ENCODE peak calls at places on chromosomes 13 and 19, in eight cellular contexts. One of them, this sample, is unnamed.

GRCh38 chr13:25292301-25292700 is 5.0 kb upstream of the MTMR6 start:
- DNase-seq in stimulated activated CD4-positive, alpha-beta T cell treated with anti-CD3 and anti-CD28 coated beads, Interleukin-15, amount 100 ng/mL, for 24 hours: peak
- DNase-seq in T-helper 2 cell: no peak
- DNase-seq in Peyer's patch: no peak
- DNase-seq in activated CD8-positive, alpha-beta memory T cell treated with anti-CD3 and anti-CD28 coated beads for 4 hours: no peak
- DNase-seq in lower lobe of right lung: no peak
- DNase-seq in activated CD8-positive, alpha-beta T cell treated with anti-CD3 and anti-CD28 coated beads, Interleukin-2, amount 10 ng/mL, durations not matched to agents 7 days and 5 days: peak
- DNase-seq in LoVo: no peak
- DNase-seq in this sample: no peak

GRCh38 chr19:54431255-54431838 is 16.1 kb downstream of the TTYH1 start:
- DNase-seq in stimulated activated CD4-positive, alpha-beta T cell treated with anti-CD3 and anti-CD28 coated beads, Interleukin-15, amount 100 ng/mL, for 24 hours: no peak
- DNase-seq in T-helper 2 cell: no peak
- DNase-seq in Peyer's patch: no peak
- DNase-seq in activated CD8-positive, alpha-beta memory T cell treated with anti-CD3 and anti-CD28 coated beads for 4 hours: no peak
- DNase-seq in lower lobe of right lung: peak
- DNase-seq in activated CD8-positive, alpha-beta T cell treated with anti-CD3 and anti-CD28 coated beads, Interleukin-2, amount 10 ng/mL, durations not matched to agents 7 days and 5 days: no peak
- DNase-seq in LoVo: peak
- DNase-seq in this sample: no peak

GRCh38 chr19:46068345-46069258 is 27.8 kb upstream of the IGFL4 start:
- DNase-seq in stimulated activated CD4-positive, alpha-beta T cell treated with anti-CD3 and anti-CD28 coated beads, Interleukin-15, amount 100 ng/mL, for 24 hours: no peak
- DNase-seq in T-helper 2 cell: no peak
- DNase-seq in Peyer's patch: no peak
- DNase-seq in activated CD8-positive, alpha-beta memory T cell treated with anti-CD3 and anti-CD28 coated beads for 4 hours: no peak
- DNase-seq in lower lobe of right lung: no peak
- DNase-seq in activated CD8-positive, alpha-beta T cell treated with anti-CD3 and anti-CD28 coated beads, Interleukin-2, amount 10 ng/mL, durations not matched to agents 7 days and 5 days: no peak
- DNase-seq in LoVo: peak
- DNase-seq in this sample: no peak

GRCh38 chr13:80586356-80586755 is 245.4 kb upstream of the SPRY2 start:
- DNase-seq in stimulated activated CD4-positive, alpha-beta T cell treated with anti-CD3 and anti-CD28 coated beads, Interleukin-15, amount 100 ng/mL, for 24 hours: no peak
- DNase-seq in T-helper 2 cell: no peak
- DNase-seq in Peyer's patch: no peak
- DNase-seq in activated CD8-positive, alpha-beta memory T cell treated with anti-CD3 and anti-CD28 coated beads for 4 hours: no peak
- DNase-seq in lower lobe of right lung: no peak
- DNase-seq in activated CD8-positive, alpha-beta T cell treated with anti-CD3 and anti-CD28 coated beads, Interleukin-2, amount 10 ng/mL, durations not matched to agents 7 days and 5 days: no peak
- DNase-seq in LoVo: no peak
- DNase-seq in this sample: no peak

GRCh38 chr19:15262011-15262410 is 29.8 kb upstream of the EPHX3 start:
- DNase-seq in stimulated activated CD4-positive, alpha-beta T cell treated with anti-CD3 and anti-CD28 coated beads, Interleukin-15, amount 100 ng/mL, for 24 hours: no peak
- DNase-seq in T-helper 2 cell: no peak
- DNase-seq in Peyer's patch: no peak
- DNase-seq in activated CD8-positive, alpha-beta memory T cell treated with anti-CD3 and anti-CD28 coated beads for 4 hours: no peak
- DNase-seq in lower lobe of right lung: no peak
- DNase-seq in activated CD8-positive, alpha-beta T cell treated with anti-CD3 and anti-CD28 coated beads, Interleukin-2, amount 10 ng/mL, durations not matched to agents 7 days and 5 days: no peak
- DNase-seq in LoVo: no peak
- DNase-seq in this sample: no peak

GRCh38 chr19:33376423-33376822 is 2.9 kb downstream of the CEBPG start:
- DNase-seq in stimulated activated CD4-positive, alpha-beta T cell treated with anti-CD3 and anti-CD28 coated beads, Interleukin-15, amount 100 ng/mL, for 24 hours: no peak
- DNase-seq in T-helper 2 cell: no peak
- DNase-seq in Peyer's patch: peak
- DNase-seq in activated CD8-positive, alpha-beta memory T cell treated with anti-CD3 and anti-CD28 coated beads for 4 hours: no peak
- DNase-seq in lower lobe of right lung: no peak
- DNase-seq in activated CD8-positive, alpha-beta T cell treated with anti-CD3 and anti-CD28 coated beads, Interleukin-2, amount 10 ng/mL, durations not matched to agents 7 days and 5 days: no peak
- DNase-seq in LoVo: peak
- DNase-seq in this sample: no peak

GRCh38 chr13:112457485-112457884 is 81.3 kb downstream of the SPACA7 start:
- DNase-seq in stimulated activated CD4-positive, alpha-beta T cell treated with anti-CD3 and anti-CD28 coated beads, Interleukin-15, amount 100 ng/mL, for 24 hours: no peak
- DNase-seq in T-helper 2 cell: no peak
- DNase-seq in Peyer's patch: no peak
- DNase-seq in activated CD8-positive, alpha-beta memory T cell treated with anti-CD3 and anti-CD28 coated beads for 4 hours: no peak
- DNase-seq in lower lobe of right lung: no peak
- DNase-seq in activated CD8-positive, alpha-beta T cell treated with anti-CD3 and anti-CD28 coated beads, Interleukin-2, amount 10 ng/mL, durations not matched to agents 7 days and 5 days: no peak
- DNase-seq in LoVo: no peak
- DNase-seq in this sample: no peak

GRCh38 chr13:48437381-48437780 is 24.5 kb upstream of the LPAR6 start:
- DNase-seq in stimulated activated CD4-positive, alpha-beta T cell treated with anti-CD3 and anti-CD28 coated beads, Interleukin-15, amount 100 ng/mL, for 24 hours: no peak
- DNase-seq in T-helper 2 cell: no peak
- DNase-seq in Peyer's patch: no peak
- DNase-seq in activated CD8-positive, alpha-beta memory T cell treated with anti-CD3 and anti-CD28 coated beads for 4 hours: no peak
- DNase-seq in lower lobe of right lung: no peak
- DNase-seq in activated CD8-positive, alpha-beta T cell treated with anti-CD3 and anti-CD28 coated beads, Interleukin-2, amount 10 ng/mL, durations not matched to agents 7 days and 5 days: no peak
- DNase-seq in LoVo: no peak
- DNase-seq in this sample: peak

GRCh38 chr19:17330546-17331253 is 4.0 kb downstream of the ANO8 start:
- DNase-seq in stimulated activated CD4-positive, alpha-beta T cell treated with anti-CD3 and anti-CD28 coated beads, Interleukin-15, amount 100 ng/mL, for 24 hours: no peak
- DNase-seq in T-helper 2 cell: no peak
- DNase-seq in Peyer's patch: no peak
- DNase-seq in activated CD8-positive, alpha-beta memory T cell treated with anti-CD3 and anti-CD28 coated beads for 4 hours: no peak
- DNase-seq in lower lobe of right lung: no peak
- DNase-seq in activated CD8-positive, alpha-beta T cell treated with anti-CD3 and anti-CD28 coated beads, Interleukin-2, amount 10 ng/mL, durations not matched to agents 7 days and 5 days: peak
- DNase-seq in LoVo: no peak
- DNase-seq in this sample: no peak

GRCh38 chr19:10760268-10760944 is 42.5 kb downstream of the DNM2 start:
- DNase-seq in stimulated activated CD4-positive, alpha-beta T cell treated with anti-CD3 and anti-CD28 coated beads, Interleukin-15, amount 100 ng/mL, for 24 hours: peak
- DNase-seq in T-helper 2 cell: no peak
- DNase-seq in Peyer's patch: peak
- DNase-seq in activated CD8-positive, alpha-beta memory T cell treated with anti-CD3 and anti-CD28 coated beads for 4 hours: peak
- DNase-seq in lower lobe of right lung: no peak
- DNase-seq in activated CD8-positive, alpha-beta T cell treated with anti-CD3 and anti-CD28 coated beads, Interleukin-2, amount 10 ng/mL, durations not matched to agents 7 days and 5 days: peak
- DNase-seq in LoVo: peak
- DNase-seq in this sample: no peak

GRCh38 chr13:73740681-73741080 is 393.5 kb downstream of the KLF12 start:
- DNase-seq in stimulated activated CD4-positive, alpha-beta T cell treated with anti-CD3 and anti-CD28 coated beads, Interleukin-15, amount 100 ng/mL, for 24 hours: no peak
- DNase-seq in T-helper 2 cell: no peak
- DNase-seq in Peyer's patch: no peak
- DNase-seq in activated CD8-positive, alpha-beta memory T cell treated with anti-CD3 and anti-CD28 coated beads for 4 hours: no peak
- DNase-seq in lower lobe of right lung: no peak
- DNase-seq in activated CD8-positive, alpha-beta T cell treated with anti-CD3 and anti-CD28 coated beads, Interleukin-2, amount 10 ng/mL, durations not matched to agents 7 days and 5 days: no peak
- DNase-seq in LoVo: no peak
- DNase-seq in this sample: no peak

GRCh38 chr13:112710855-112711527 is 21.2 kb downstream of the ATP11A start:
- DNase-seq in stimulated activated CD4-positive, alpha-beta T cell treated with anti-CD3 and anti-CD28 coated beads, Interleukin-15, amount 100 ng/mL, for 24 hours: no peak
- DNase-seq in T-helper 2 cell: no peak
- DNase-seq in Peyer's patch: peak
- DNase-seq in activated CD8-positive, alpha-beta memory T cell treated with anti-CD3 and anti-CD28 coated beads for 4 hours: no peak
- DNase-seq in lower lobe of right lung: no peak
- DNase-seq in activated CD8-positive, alpha-beta T cell treated with anti-CD3 and anti-CD28 coated beads, Interleukin-2, amount 10 ng/mL, durations not matched to agents 7 days and 5 days: no peak
- DNase-seq in LoVo: no peak
- DNase-seq in this sample: no peak

GRCh38 chr13:68261105-68261504 is 1031.0 kb upstream of the PCDH9 start:
- DNase-seq in stimulated activated CD4-positive, alpha-beta T cell treated with anti-CD3 and anti-CD28 coated beads, Interleukin-15, amount 100 ng/mL, for 24 hours: no peak
- DNase-seq in T-helper 2 cell: no peak
- DNase-seq in Peyer's patch: no peak
- DNase-seq in activated CD8-positive, alpha-beta memory T cell treated with anti-CD3 and anti-CD28 coated beads for 4 hours: no peak
- DNase-seq in lower lobe of right lung: no peak
- DNase-seq in activated CD8-positive, alpha-beta T cell treated with anti-CD3 and anti-CD28 coated beads, Interleukin-2, amount 10 ng/mL, durations not matched to agents 7 days and 5 days: no peak
- DNase-seq in LoVo: no peak
- DNase-seq in this sample: no peak

GRCh38 chr19:36771275-36772231 is 1.1 kb downstream of the ZNF850 start:
- DNase-seq in stimulated activated CD4-positive, alpha-beta T cell treated with anti-CD3 and anti-CD28 coated beads, Interleukin-15, amount 100 ng/mL, for 24 hours: peak
- DNase-seq in T-helper 2 cell: no peak
- DNase-seq in Peyer's patch: peak
- DNase-seq in activated CD8-positive, alpha-beta memory T cell treated with anti-CD3 and anti-CD28 coated beads for 4 hours: no peak
- DNase-seq in lower lobe of right lung: peak
- DNase-seq in activated CD8-positive, alpha-beta T cell treated with anti-CD3 and anti-CD28 coated beads, Interleukin-2, amount 10 ng/mL, durations not matched to agents 7 days and 5 days: peak
- DNase-seq in LoVo: no peak
- DNase-seq in this sample: no peak

GRCh38 chr19:32459199-32459865 is 53.8 kb downstream of the DPY19L3 start:
- DNase-seq in stimulated activated CD4-positive, alpha-beta T cell treated with anti-CD3 and anti-CD28 coated beads, Interleukin-15, amount 100 ng/mL, for 24 hours: no peak
- DNase-seq in T-helper 2 cell: no peak
- DNase-seq in Peyer's patch: no peak
- DNase-seq in activated CD8-positive, alpha-beta memory T cell treated with anti-CD3 and anti-CD28 coated beads for 4 hours: no peak
- DNase-seq in lower lobe of right lung: no peak
- DNase-seq in activated CD8-positive, alpha-beta T cell treated with anti-CD3 and anti-CD28 coated beads, Interleukin-2, amount 10 ng/mL, durations not matched to agents 7 days and 5 days: no peak
- DNase-seq in LoVo: no peak
- DNase-seq in this sample: no peak

GRCh38 chr19:41688098-41688497 is at the start of gene CEACAM7:
- DNase-seq in stimulated activated CD4-positive, alpha-beta T cell treated with anti-CD3 and anti-CD28 coated beads, Interleukin-15, amount 100 ng/mL, for 24 hours: no peak
- DNase-seq in T-helper 2 cell: no peak
- DNase-seq in Peyer's patch: no peak
- DNase-seq in activated CD8-positive, alpha-beta memory T cell treated with anti-CD3 and anti-CD28 coated beads for 4 hours: no peak
- DNase-seq in lower lobe of right lung: no peak
- DNase-seq in activated CD8-positive, alpha-beta T cell treated with anti-CD3 and anti-CD28 coated beads, Interleukin-2, amount 10 ng/mL, durations not matched to agents 7 days and 5 days: peak
- DNase-seq in LoVo: no peak
- DNase-seq in this sample: no peak

GRCh38 chr19:33374406-33374703 is 846 bp downstream of the CEBPG start:
- DNase-seq in stimulated activated CD4-positive, alpha-beta T cell treated with anti-CD3 and anti-CD28 coated beads, Interleukin-15, amount 100 ng/mL, for 24 hours: peak
- DNase-seq in T-helper 2 cell: no peak
- DNase-seq in Peyer's patch: no peak
- DNase-seq in activated CD8-positive, alpha-beta memory T cell treated with anti-CD3 and anti-CD28 coated beads for 4 hours: no peak
- DNase-seq in lower lobe of right lung: no peak
- DNase-seq in activated CD8-positive, alpha-beta T cell treated with anti-CD3 and anti-CD28 coated beads, Interleukin-2, amount 10 ng/mL, durations not matched to agents 7 days and 5 days: peak
- DNase-seq in LoVo: no peak
- DNase-seq in this sample: no peak

GRCh38 chr19:1447565-1447903 is 2.4 kb upstream of the APC2 start:
- DNase-seq in stimulated activated CD4-positive, alpha-beta T cell treated with anti-CD3 and anti-CD28 coated beads, Interleukin-15, amount 100 ng/mL, for 24 hours: no peak
- DNase-seq in T-helper 2 cell: no peak
- DNase-seq in Peyer's patch: no peak
- DNase-seq in activated CD8-positive, alpha-beta memory T cell treated with anti-CD3 and anti-CD28 coated beads for 4 hours: no peak
- DNase-seq in lower lobe of right lung: no peak
- DNase-seq in activated CD8-positive, alpha-beta T cell treated with anti-CD3 and anti-CD28 coated beads, Interleukin-2, amount 10 ng/mL, durations not matched to agents 7 days and 5 days: no peak
- DNase-seq in LoVo: no peak
- DNase-seq in this sample: no peak

GRCh38 chr13:64278493-64278892 is 2862.8 kb upstream of the PCDH20 start:
- DNase-seq in stimulated activated CD4-positive, alpha-beta T cell treated with anti-CD3 and anti-CD28 coated beads, Interleukin-15, amount 100 ng/mL, for 24 hours: no peak
- DNase-seq in T-helper 2 cell: no peak
- DNase-seq in Peyer's patch: no peak
- DNase-seq in activated CD8-positive, alpha-beta memory T cell treated with anti-CD3 and anti-CD28 coated beads for 4 hours: no peak
- DNase-seq in lower lobe of right lung: no peak
- DNase-seq in activated CD8-positive, alpha-beta T cell treated with anti-CD3 and anti-CD28 coated beads, Interleukin-2, amount 10 ng/mL, durations not matched to agents 7 days and 5 days: no peak
- DNase-seq in LoVo: no peak
- DNase-seq in this sample: no peak

GRCh38 chr13:94061316-94061715 is 418.2 kb downstream of the DCT start:
- DNase-seq in stimulated activated CD4-positive, alpha-beta T cell treated with anti-CD3 and anti-CD28 coated beads, Interleukin-15, amount 100 ng/mL, for 24 hours: no peak
- DNase-seq in T-helper 2 cell: no peak
- DNase-seq in Peyer's patch: no peak
- DNase-seq in activated CD8-positive, alpha-beta memory T cell treated with anti-CD3 and anti-CD28 coated beads for 4 hours: no peak
- DNase-seq in lower lobe of right lung: no peak
- DNase-seq in activated CD8-positive, alpha-beta T cell treated with anti-CD3 and anti-CD28 coated beads, Interleukin-2, amount 10 ng/mL, durations not matched to agents 7 days and 5 days: no peak
- DNase-seq in LoVo: no peak
- DNase-seq in this sample: no peak

GRCh38 chr19:30074741-30075460 is 132.9 kb downstream of the URI1 start:
- DNase-seq in stimulated activated CD4-positive, alpha-beta T cell treated with anti-CD3 and anti-CD28 coated beads, Interleukin-15, amount 100 ng/mL, for 24 hours: no peak
- DNase-seq in T-helper 2 cell: no peak
- DNase-seq in Peyer's patch: peak
- DNase-seq in activated CD8-positive, alpha-beta memory T cell treated with anti-CD3 and anti-CD28 coated beads for 4 hours: no peak
- DNase-seq in lower lobe of right lung: no peak
- DNase-seq in activated CD8-positive, alpha-beta T cell treated with anti-CD3 and anti-CD28 coated beads, Interleukin-2, amount 10 ng/mL, durations not matched to agents 7 days and 5 days: no peak
- DNase-seq in LoVo: no peak
- DNase-seq in this sample: no peak

GRCh38 chr19:30029721-30030510 is 87.9 kb downstream of the URI1 start:
- DNase-seq in stimulated activated CD4-positive, alpha-beta T cell treated with anti-CD3 and anti-CD28 coated beads, Interleukin-15, amount 100 ng/mL, for 24 hours: no peak
- DNase-seq in T-helper 2 cell: no peak
- DNase-seq in Peyer's patch: no peak
- DNase-seq in activated CD8-positive, alpha-beta memory T cell treated with anti-CD3 and anti-CD28 coated beads for 4 hours: no peak
- DNase-seq in lower lobe of right lung: no peak
- DNase-seq in activated CD8-positive, alpha-beta T cell treated with anti-CD3 and anti-CD28 coated beads, Interleukin-2, amount 10 ng/mL, durations not matched to agents 7 days and 5 days: no peak
- DNase-seq in LoVo: peak
- DNase-seq in this sample: no peak

GRCh38 chr13:104773775-104774174 is 1707.6 kb upstream of the SLC10A2 start:
- DNase-seq in stimulated activated CD4-positive, alpha-beta T cell treated with anti-CD3 and anti-CD28 coated beads, Interleukin-15, amount 100 ng/mL, for 24 hours: no peak
- DNase-seq in T-helper 2 cell: no peak
- DNase-seq in Peyer's patch: no peak
- DNase-seq in activated CD8-positive, alpha-beta memory T cell treated with anti-CD3 and anti-CD28 coated beads for 4 hours: no peak
- DNase-seq in lower lobe of right lung: no peak
- DNase-seq in activated CD8-positive, alpha-beta T cell treated with anti-CD3 and anti-CD28 coated beads, Interleukin-2, amount 10 ng/mL, durations not matched to agents 7 days and 5 days: no peak
- DNase-seq in LoVo: peak
- DNase-seq in this sample: peak

GRCh38 chr13:98994896-98995295 is 17.0 kb upstream of the DOCK9 start:
- DNase-seq in stimulated activated CD4-positive, alpha-beta T cell treated with anti-CD3 and anti-CD28 coated beads, Interleukin-15, amount 100 ng/mL, for 24 hours: no peak
- DNase-seq in T-helper 2 cell: no peak
- DNase-seq in Peyer's patch: no peak
- DNase-seq in activated CD8-positive, alpha-beta memory T cell treated with anti-CD3 and anti-CD28 coated beads for 4 hours: no peak
- DNase-seq in lower lobe of right lung: no peak
- DNase-seq in activated CD8-positive, alpha-beta T cell treated with anti-CD3 and anti-CD28 coated beads, Interleukin-2, amount 10 ng/mL, durations not matched to agents 7 days and 5 days: no peak
- DNase-seq in LoVo: no peak
- DNase-seq in this sample: no peak

GRCh38 chr19:49987159-49987698 is 26.3 kb upstream of the SIGLEC11 start:
- DNase-seq in stimulated activated CD4-positive, alpha-beta T cell treated with anti-CD3 and anti-CD28 coated beads, Interleukin-15, amount 100 ng/mL, for 24 hours: peak
- DNase-seq in T-helper 2 cell: peak
- DNase-seq in Peyer's patch: peak
- DNase-seq in activated CD8-positive, alpha-beta memory T cell treated with anti-CD3 and anti-CD28 coated beads for 4 hours: peak
- DNase-seq in lower lobe of right lung: peak
- DNase-seq in activated CD8-positive, alpha-beta T cell treated with anti-CD3 and anti-CD28 coated beads, Interleukin-2, amount 10 ng/mL, durations not matched to agents 7 days and 5 days: peak
- DNase-seq in LoVo: peak
- DNase-seq in this sample: peak

GRCh38 chr19:7139095-7139494 is 69.6 kb downstream of the ZNF557 start:
- DNase-seq in stimulated activated CD4-positive, alpha-beta T cell treated with anti-CD3 and anti-CD28 coated beads, Interleukin-15, amount 100 ng/mL, for 24 hours: no peak
- DNase-seq in T-helper 2 cell: no peak
- DNase-seq in Peyer's patch: no peak
- DNase-seq in activated CD8-positive, alpha-beta memory T cell treated with anti-CD3 and anti-CD28 coated beads for 4 hours: no peak
- DNase-seq in lower lobe of right lung: no peak
- DNase-seq in activated CD8-positive, alpha-beta T cell treated with anti-CD3 and anti-CD28 coated beads, Interleukin-2, amount 10 ng/mL, durations not matched to agents 7 days and 5 days: no peak
- DNase-seq in LoVo: no peak
- DNase-seq in this sample: no peak

GRCh38 chr19:56126983-56127780 is 6.1 kb upstream of the ZNF787 start:
- DNase-seq in stimulated activated CD4-positive, alpha-beta T cell treated with anti-CD3 and anti-CD28 coated beads, Interleukin-15, amount 100 ng/mL, for 24 hours: no peak
- DNase-seq in T-helper 2 cell: no peak
- DNase-seq in Peyer's patch: no peak
- DNase-seq in activated CD8-positive, alpha-beta memory T cell treated with anti-CD3 and anti-CD28 coated beads for 4 hours: no peak
- DNase-seq in lower lobe of right lung: no peak
- DNase-seq in activated CD8-positive, alpha-beta T cell treated with anti-CD3 and anti-CD28 coated beads, Interleukin-2, amount 10 ng/mL, durations not matched to agents 7 days and 5 days: no peak
- DNase-seq in LoVo: no peak
- DNase-seq in this sample: no peak

GRCh38 chr19:28465317-28466086 is 747.4 kb downstream of the UQCRFS1 start:
- DNase-seq in stimulated activated CD4-positive, alpha-beta T cell treated with anti-CD3 and anti-CD28 coated beads, Interleukin-15, amount 100 ng/mL, for 24 hours: no peak
- DNase-seq in T-helper 2 cell: no peak
- DNase-seq in Peyer's patch: no peak
- DNase-seq in activated CD8-positive, alpha-beta memory T cell treated with anti-CD3 and anti-CD28 coated beads for 4 hours: no peak
- DNase-seq in lower lobe of right lung: no peak
- DNase-seq in activated CD8-positive, alpha-beta T cell treated with anti-CD3 and anti-CD28 coated beads, Interleukin-2, amount 10 ng/mL, durations not matched to agents 7 days and 5 days: no peak
- DNase-seq in LoVo: no peak
- DNase-seq in this sample: no peak

GRCh38 chr19:5850743-5851293 is 431 bp downstream of the FUT3 start:
- DNase-seq in stimulated activated CD4-positive, alpha-beta T cell treated with anti-CD3 and anti-CD28 coated beads, Interleukin-15, amount 100 ng/mL, for 24 hours: no peak
- DNase-seq in T-helper 2 cell: no peak
- DNase-seq in Peyer's patch: peak
- DNase-seq in activated CD8-positive, alpha-beta memory T cell treated with anti-CD3 and anti-CD28 coated beads for 4 hours: no peak
- DNase-seq in lower lobe of right lung: peak
- DNase-seq in activated CD8-positive, alpha-beta T cell treated with anti-CD3 and anti-CD28 coated beads, Interleukin-2, amount 10 ng/mL, durations not matched to agents 7 days and 5 days: no peak
- DNase-seq in LoVo: peak
- DNase-seq in this sample: no peak

GRCh38 chr13:53250272-53250875 is 221.8 kb downstream of the OLFM4 start:
- DNase-seq in stimulated activated CD4-positive, alpha-beta T cell treated with anti-CD3 and anti-CD28 coated beads, Interleukin-15, amount 100 ng/mL, for 24 hours: peak
- DNase-seq in T-helper 2 cell: no peak
- DNase-seq in Peyer's patch: no peak
- DNase-seq in activated CD8-positive, alpha-beta memory T cell treated with anti-CD3 and anti-CD28 coated beads for 4 hours: no peak
- DNase-seq in lower lobe of right lung: no peak
- DNase-seq in activated CD8-positive, alpha-beta T cell treated with anti-CD3 and anti-CD28 coated beads, Interleukin-2, amount 10 ng/mL, durations not matched to agents 7 days and 5 days: peak
- DNase-seq in LoVo: peak
- DNase-seq in this sample: peak

GRCh38 chr13:50306096-50306495 is 290.9 kb downstream of the KCNRG start:
- DNase-seq in stimulated activated CD4-positive, alpha-beta T cell treated with anti-CD3 and anti-CD28 coated beads, Interleukin-15, amount 100 ng/mL, for 24 hours: no peak
- DNase-seq in T-helper 2 cell: no peak
- DNase-seq in Peyer's patch: no peak
- DNase-seq in activated CD8-positive, alpha-beta memory T cell treated with anti-CD3 and anti-CD28 coated beads for 4 hours: no peak
- DNase-seq in lower lobe of right lung: no peak
- DNase-seq in activated CD8-positive, alpha-beta T cell treated with anti-CD3 and anti-CD28 coated beads, Interleukin-2, amount 10 ng/mL, durations not matched to agents 7 days and 5 days: no peak
- DNase-seq in LoVo: no peak
- DNase-seq in this sample: no peak

GRCh38 chr13:99199541-99200432 is 867 bp upstream of the UBAC2 start:
- DNase-seq in stimulated activated CD4-positive, alpha-beta T cell treated with anti-CD3 and anti-CD28 coated beads, Interleukin-15, amount 100 ng/mL, for 24 hours: no peak
- DNase-seq in T-helper 2 cell: no peak
- DNase-seq in Peyer's patch: no peak
- DNase-seq in activated CD8-positive, alpha-beta memory T cell treated with anti-CD3 and anti-CD28 coated beads for 4 hours: no peak
- DNase-seq in lower lobe of right lung: no peak
- DNase-seq in activated CD8-positive, alpha-beta T cell treated with anti-CD3 and anti-CD28 coated beads, Interleukin-2, amount 10 ng/mL, durations not matched to agents 7 days and 5 days: peak
- DNase-seq in LoVo: no peak
- DNase-seq in this sample: no peak

GRCh38 chr13:80118099-80118498 is 222.8 kb downstream of the SPRY2 start:
- DNase-seq in stimulated activated CD4-positive, alpha-beta T cell treated with anti-CD3 and anti-CD28 coated beads, Interleukin-15, amount 100 ng/mL, for 24 hours: no peak
- DNase-seq in T-helper 2 cell: no peak
- DNase-seq in Peyer's patch: no peak
- DNase-seq in activated CD8-positive, alpha-beta memory T cell treated with anti-CD3 and anti-CD28 coated beads for 4 hours: no peak
- DNase-seq in lower lobe of right lung: no peak
- DNase-seq in activated CD8-positive, alpha-beta T cell treated with anti-CD3 and anti-CD28 coated beads, Interleukin-2, amount 10 ng/mL, durations not matched to agents 7 days and 5 days: no peak
- DNase-seq in LoVo: no peak
- DNase-seq in this sample: no peak

GRCh38 chr19:18274776-18275356 is 614 bp upstream of the IQCN start:
- DNase-seq in stimulated activated CD4-positive, alpha-beta T cell treated with anti-CD3 and anti-CD28 coated beads, Interleukin-15, amount 100 ng/mL, for 24 hours: no peak
- DNase-seq in T-helper 2 cell: no peak
- DNase-seq in Peyer's patch: peak
- DNase-seq in activated CD8-positive, alpha-beta memory T cell treated with anti-CD3 and anti-CD28 coated beads for 4 hours: no peak
- DNase-seq in lower lobe of right lung: peak
- DNase-seq in activated CD8-positive, alpha-beta T cell treated with anti-CD3 and anti-CD28 coated beads, Interleukin-2, amount 10 ng/mL, durations not matched to agents 7 days and 5 days: no peak
- DNase-seq in LoVo: peak
- DNase-seq in this sample: peak